ENCODE peak calls at places on chromosomes 7 and 10, in ten cellular contexts. One of them, this sample, is unnamed.

GRCh38 chr10:5627486-5628044 is 38.8 kb downstream of the ASB13 start:
- DNase-seq in stimulated activated CD4-positive, alpha-beta T cell treated with anti-CD3 and anti-CD28 coated beads, Interleukin-1b, Interleukin-23, amount 100 ng/mL, for 1 hour: no peak
- DNase-seq in GM03348: no peak
- DNase-seq in left cardiac atrium: no peak
- DNase-seq in astrocyte of the hippocampus: no peak
- DNase-seq in caudate nucleus: no peak
- DNase-seq in glomerular endothelial cell: no peak
- DNase-seq in mucosa of descending colon: no peak
- DNase-seq in activated naive CD8-positive, alpha-beta T cell treated with anti-CD3 and anti-CD28 coated beads, Interleukin-2, amount 10 ng/mL, durations not matched to agents 7 days and 5 days: no peak
- DNase-seq in CD4-positive, CD25-positive, alpha-beta regulatory T cell: no peak
- DNase-seq in this sample: no peak

GRCh38 chr7:70238171-70238575 is 639.9 kb downstream of the AUTS2 start:
- DNase-seq in stimulated activated CD4-positive, alpha-beta T cell treated with anti-CD3 and anti-CD28 coated beads, Interleukin-1b, Interleukin-23, amount 100 ng/mL, for 1 hour: no peak
- DNase-seq in GM03348: no peak
- DNase-seq in left cardiac atrium: no peak
- DNase-seq in astrocyte of the hippocampus: peak; percentile 9
- DNase-seq in caudate nucleus: no peak
- DNase-seq in glomerular endothelial cell: no peak
- DNase-seq in mucosa of descending colon: no peak
- DNase-seq in activated naive CD8-positive, alpha-beta T cell treated with anti-CD3 and anti-CD28 coated beads, Interleukin-2, amount 10 ng/mL, durations not matched to agents 7 days and 5 days: no peak
- DNase-seq in CD4-positive, CD25-positive, alpha-beta regulatory T cell: no peak
- DNase-seq in this sample: no peak

GRCh38 chr10:132802694-132803320 is 16.9 kb upstream of the NKX6-2 start:
- DNase-seq in stimulated activated CD4-positive, alpha-beta T cell treated with anti-CD3 and anti-CD28 coated beads, Interleukin-1b, Interleukin-23, amount 100 ng/mL, for 1 hour: no peak
- DNase-seq in GM03348: no peak
- DNase-seq in left cardiac atrium: no peak
- DNase-seq in astrocyte of the hippocampus: no peak
- DNase-seq in caudate nucleus: no peak
- DNase-seq in glomerular endothelial cell: no peak
- DNase-seq in mucosa of descending colon: no peak
- DNase-seq in activated naive CD8-positive, alpha-beta T cell treated with anti-CD3 and anti-CD28 coated beads, Interleukin-2, amount 10 ng/mL, durations not matched to agents 7 days and 5 days: no peak
- DNase-seq in CD4-positive, CD25-positive, alpha-beta regulatory T cell: no peak
- DNase-seq in this sample: no peak

GRCh38 chr10:5509236-5509635 is 9.9 kb upstream of the CALML5 start:
- DNase-seq in stimulated activated CD4-positive, alpha-beta T cell treated with anti-CD3 and anti-CD28 coated beads, Interleukin-1b, Interleukin-23, amount 100 ng/mL, for 1 hour: no peak
- DNase-seq in GM03348: no peak
- DNase-seq in left cardiac atrium: no peak
- DNase-seq in astrocyte of the hippocampus: no peak
- DNase-seq in caudate nucleus: no peak
- DNase-seq in glomerular endothelial cell: no peak
- DNase-seq in mucosa of descending colon: no peak
- DNase-seq in activated naive CD8-positive, alpha-beta T cell treated with anti-CD3 and anti-CD28 coated beads, Interleukin-2, amount 10 ng/mL, durations not matched to agents 7 days and 5 days: no peak
- DNase-seq in CD4-positive, CD25-positive, alpha-beta regulatory T cell: no peak
- DNase-seq in this sample: no peak

GRCh38 chr7:97845622-97846203 is 26.5 kb downstream of the ASNS start:
- DNase-seq in stimulated activated CD4-positive, alpha-beta T cell treated with anti-CD3 and anti-CD28 coated beads, Interleukin-1b, Interleukin-23, amount 100 ng/mL, for 1 hour: no peak
- DNase-seq in GM03348: peak; percentile 24
- DNase-seq in left cardiac atrium: no peak
- DNase-seq in astrocyte of the hippocampus: peak; percentile 43
- DNase-seq in caudate nucleus: no peak
- DNase-seq in glomerular endothelial cell: peak; percentile 5
- DNase-seq in mucosa of descending colon: peak; percentile 58
- DNase-seq in activated naive CD8-positive, alpha-beta T cell treated with anti-CD3 and anti-CD28 coated beads, Interleukin-2, amount 10 ng/mL, durations not matched to agents 7 days and 5 days: no peak
- DNase-seq in CD4-positive, CD25-positive, alpha-beta regulatory T cell: peak; percentile 41
- DNase-seq in this sample: peak; percentile 15

GRCh38 chr7:108014747-108015682 is 12.1 kb upstream of the LAMB1 start:
- DNase-seq in stimulated activated CD4-positive, alpha-beta T cell treated with anti-CD3 and anti-CD28 coated beads, Interleukin-1b, Interleukin-23, amount 100 ng/mL, for 1 hour: no peak
- DNase-seq in GM03348: peak; percentile 28
- DNase-seq in left cardiac atrium: no peak
- DNase-seq in astrocyte of the hippocampus: peak; percentile 81
- DNase-seq in caudate nucleus: no peak
- DNase-seq in glomerular endothelial cell: peak; percentile 91
- DNase-seq in mucosa of descending colon: no peak
- DNase-seq in activated naive CD8-positive, alpha-beta T cell treated with anti-CD3 and anti-CD28 coated beads, Interleukin-2, amount 10 ng/mL, durations not matched to agents 7 days and 5 days: no peak
- DNase-seq in CD4-positive, CD25-positive, alpha-beta regulatory T cell: no peak
- DNase-seq in this sample: no peak

GRCh38 chr7:105014725-105015630 is 973 bp downstream of the KMT2E start:
- DNase-seq in stimulated activated CD4-positive, alpha-beta T cell treated with anti-CD3 and anti-CD28 coated beads, Interleukin-1b, Interleukin-23, amount 100 ng/mL, for 1 hour: peak; percentile 18
- DNase-seq in GM03348: peak; percentile 63
- DNase-seq in left cardiac atrium: peak; percentile 48
- DNase-seq in astrocyte of the hippocampus: peak; percentile 63
- DNase-seq in caudate nucleus: peak; percentile 71
- DNase-seq in glomerular endothelial cell: no peak
- DNase-seq in mucosa of descending colon: peak; percentile 80
- DNase-seq in activated naive CD8-positive, alpha-beta T cell treated with anti-CD3 and anti-CD28 coated beads, Interleukin-2, amount 10 ng/mL, durations not matched to agents 7 days and 5 days: peak; percentile 57
- DNase-seq in CD4-positive, CD25-positive, alpha-beta regulatory T cell: peak; percentile 79
- DNase-seq in this sample: peak; percentile 67

GRCh38 chr10:132676193-132676891 is 109.6 kb downstream of the NKX6-2 start:
- DNase-seq in stimulated activated CD4-positive, alpha-beta T cell treated with anti-CD3 and anti-CD28 coated beads, Interleukin-1b, Interleukin-23, amount 100 ng/mL, for 1 hour: no peak
- DNase-seq in GM03348: no peak
- DNase-seq in left cardiac atrium: peak; percentile 6
- DNase-seq in astrocyte of the hippocampus: no peak
- DNase-seq in caudate nucleus: no peak
- DNase-seq in glomerular endothelial cell: no peak
- DNase-seq in mucosa of descending colon: no peak
- DNase-seq in activated naive CD8-positive, alpha-beta T cell treated with anti-CD3 and anti-CD28 coated beads, Interleukin-2, amount 10 ng/mL, durations not matched to agents 7 days and 5 days: peak; percentile 10
- DNase-seq in CD4-positive, CD25-positive, alpha-beta regulatory T cell: no peak
- DNase-seq in this sample: no peak

GRCh38 chr10:79093658-79094411 is 25.1 kb downstream of the ZMIZ1 start:
- DNase-seq in stimulated activated CD4-positive, alpha-beta T cell treated with anti-CD3 and anti-CD28 coated beads, Interleukin-1b, Interleukin-23, amount 100 ng/mL, for 1 hour: no peak
- DNase-seq in GM03348: no peak
- DNase-seq in left cardiac atrium: peak; percentile 69
- DNase-seq in astrocyte of the hippocampus: peak; percentile 70
- DNase-seq in caudate nucleus: no peak
- DNase-seq in glomerular endothelial cell: no peak
- DNase-seq in mucosa of descending colon: peak; percentile 92
- DNase-seq in activated naive CD8-positive, alpha-beta T cell treated with anti-CD3 and anti-CD28 coated beads, Interleukin-2, amount 10 ng/mL, durations not matched to agents 7 days and 5 days: no peak
- DNase-seq in CD4-positive, CD25-positive, alpha-beta regulatory T cell: no peak
- DNase-seq in this sample: peak; percentile 16

GRCh38 chr10:95236068-95236903 is 42.2 kb downstream of the ACSM6 start:
- DNase-seq in stimulated activated CD4-positive, alpha-beta T cell treated with anti-CD3 and anti-CD28 coated beads, Interleukin-1b, Interleukin-23, amount 100 ng/mL, for 1 hour: no peak
- DNase-seq in GM03348: peak; percentile 54
- DNase-seq in left cardiac atrium: no peak
- DNase-seq in astrocyte of the hippocampus: peak; percentile 68
- DNase-seq in caudate nucleus: no peak
- DNase-seq in glomerular endothelial cell: no peak
- DNase-seq in mucosa of descending colon: no peak
- DNase-seq in activated naive CD8-positive, alpha-beta T cell treated with anti-CD3 and anti-CD28 coated beads, Interleukin-2, amount 10 ng/mL, durations not matched to agents 7 days and 5 days: no peak
- DNase-seq in CD4-positive, CD25-positive, alpha-beta regulatory T cell: peak; percentile 60
- DNase-seq in this sample: no peak

GRCh38 chr10:83764681-83765080 is 374.6 kb upstream of the GHITM start:
- DNase-seq in stimulated activated CD4-positive, alpha-beta T cell treated with anti-CD3 and anti-CD28 coated beads, Interleukin-1b, Interleukin-23, amount 100 ng/mL, for 1 hour: no peak
- DNase-seq in GM03348: no peak
- DNase-seq in left cardiac atrium: no peak
- DNase-seq in astrocyte of the hippocampus: peak; percentile 77
- DNase-seq in caudate nucleus: no peak
- DNase-seq in glomerular endothelial cell: no peak
- DNase-seq in mucosa of descending colon: no peak
- DNase-seq in activated naive CD8-positive, alpha-beta T cell treated with anti-CD3 and anti-CD28 coated beads, Interleukin-2, amount 10 ng/mL, durations not matched to agents 7 days and 5 days: no peak
- DNase-seq in CD4-positive, CD25-positive, alpha-beta regulatory T cell: no peak
- DNase-seq in this sample: no peak

GRCh38 chr10:4941540-4942330 is 21.5 kb upstream of the AKR1C1 start:
- DNase-seq in stimulated activated CD4-positive, alpha-beta T cell treated with anti-CD3 and anti-CD28 coated beads, Interleukin-1b, Interleukin-23, amount 100 ng/mL, for 1 hour: no peak
- DNase-seq in GM03348: no peak
- DNase-seq in left cardiac atrium: no peak
- DNase-seq in astrocyte of the hippocampus: no peak
- DNase-seq in caudate nucleus: no peak
- DNase-seq in glomerular endothelial cell: peak; percentile 10
- DNase-seq in mucosa of descending colon: no peak
- DNase-seq in activated naive CD8-positive, alpha-beta T cell treated with anti-CD3 and anti-CD28 coated beads, Interleukin-2, amount 10 ng/mL, durations not matched to agents 7 days and 5 days: no peak
- DNase-seq in CD4-positive, CD25-positive, alpha-beta regulatory T cell: no peak
- DNase-seq in this sample: no peak

GRCh38 chr10:2881720-2882459 is 185.5 kb upstream of the PFKP start:
- DNase-seq in stimulated activated CD4-positive, alpha-beta T cell treated with anti-CD3 and anti-CD28 coated beads, Interleukin-1b, Interleukin-23, amount 100 ng/mL, for 1 hour: no peak
- DNase-seq in GM03348: no peak
- DNase-seq in left cardiac atrium: no peak
- DNase-seq in astrocyte of the hippocampus: no peak
- DNase-seq in caudate nucleus: no peak
- DNase-seq in glomerular endothelial cell: no peak
- DNase-seq in mucosa of descending colon: no peak
- DNase-seq in activated naive CD8-positive, alpha-beta T cell treated with anti-CD3 and anti-CD28 coated beads, Interleukin-2, amount 10 ng/mL, durations not matched to agents 7 days and 5 days: no peak
- DNase-seq in CD4-positive, CD25-positive, alpha-beta regulatory T cell: no peak
- DNase-seq in this sample: no peak

GRCh38 chr10:79111427-79111826 is 42.7 kb downstream of the ZMIZ1 start:
- DNase-seq in stimulated activated CD4-positive, alpha-beta T cell treated with anti-CD3 and anti-CD28 coated beads, Interleukin-1b, Interleukin-23, amount 100 ng/mL, for 1 hour: no peak
- DNase-seq in GM03348: no peak
- DNase-seq in left cardiac atrium: no peak
- DNase-seq in astrocyte of the hippocampus: peak; percentile 82
- DNase-seq in caudate nucleus: no peak
- DNase-seq in glomerular endothelial cell: no peak
- DNase-seq in mucosa of descending colon: no peak
- DNase-seq in activated naive CD8-positive, alpha-beta T cell treated with anti-CD3 and anti-CD28 coated beads, Interleukin-2, amount 10 ng/mL, durations not matched to agents 7 days and 5 days: no peak
- DNase-seq in CD4-positive, CD25-positive, alpha-beta regulatory T cell: no peak
- DNase-seq in this sample: no peak

GRCh38 chr7:1845536-1846311 is 175.6 kb downstream of the ELFN1 start:
- DNase-seq in stimulated activated CD4-positive, alpha-beta T cell treated with anti-CD3 and anti-CD28 coated beads, Interleukin-1b, Interleukin-23, amount 100 ng/mL, for 1 hour: no peak
- DNase-seq in GM03348: no peak
- DNase-seq in left cardiac atrium: peak; percentile 13
- DNase-seq in astrocyte of the hippocampus: no peak
- DNase-seq in caudate nucleus: no peak
- DNase-seq in glomerular endothelial cell: no peak
- DNase-seq in mucosa of descending colon: no peak
- DNase-seq in activated naive CD8-positive, alpha-beta T cell treated with anti-CD3 and anti-CD28 coated beads, Interleukin-2, amount 10 ng/mL, durations not matched to agents 7 days and 5 days: peak; percentile 18
- DNase-seq in CD4-positive, CD25-positive, alpha-beta regulatory T cell: no peak
- DNase-seq in this sample: no peak

GRCh38 chr7:135290594-135290993 is 57.0 kb downstream of the STRA8 start:
- DNase-seq in stimulated activated CD4-positive, alpha-beta T cell treated with anti-CD3 and anti-CD28 coated beads, Interleukin-1b, Interleukin-23, amount 100 ng/mL, for 1 hour: no peak
- DNase-seq in GM03348: no peak
- DNase-seq in left cardiac atrium: no peak
- DNase-seq in astrocyte of the hippocampus: no peak
- DNase-seq in caudate nucleus: no peak
- DNase-seq in glomerular endothelial cell: no peak
- DNase-seq in mucosa of descending colon: no peak
- DNase-seq in activated naive CD8-positive, alpha-beta T cell treated with anti-CD3 and anti-CD28 coated beads, Interleukin-2, amount 10 ng/mL, durations not matched to agents 7 days and 5 days: no peak
- DNase-seq in CD4-positive, CD25-positive, alpha-beta regulatory T cell: no peak
- DNase-seq in this sample: no peak

GRCh38 chr7:1523208-1523607 is 7.3 kb upstream of the MAFK start:
- DNase-seq in stimulated activated CD4-positive, alpha-beta T cell treated with anti-CD3 and anti-CD28 coated beads, Interleukin-1b, Interleukin-23, amount 100 ng/mL, for 1 hour: no peak
- DNase-seq in GM03348: no peak
- DNase-seq in left cardiac atrium: no peak
- DNase-seq in astrocyte of the hippocampus: no peak
- DNase-seq in caudate nucleus: no peak
- DNase-seq in glomerular endothelial cell: no peak
- DNase-seq in mucosa of descending colon: peak; percentile 84
- DNase-seq in activated naive CD8-positive, alpha-beta T cell treated with anti-CD3 and anti-CD28 coated beads, Interleukin-2, amount 10 ng/mL, durations not matched to agents 7 days and 5 days: no peak
- DNase-seq in CD4-positive, CD25-positive, alpha-beta regulatory T cell: no peak
- DNase-seq in this sample: no peak

GRCh38 chr7:16092711-16093110 is 328.6 kb downstream of the CRPPA start:
- DNase-seq in stimulated activated CD4-positive, alpha-beta T cell treated with anti-CD3 and anti-CD28 coated beads, Interleukin-1b, Interleukin-23, amount 100 ng/mL, for 1 hour: no peak
- DNase-seq in GM03348: no peak
- DNase-seq in left cardiac atrium: no peak
- DNase-seq in astrocyte of the hippocampus: no peak
- DNase-seq in caudate nucleus: no peak
- DNase-seq in glomerular endothelial cell: no peak
- DNase-seq in mucosa of descending colon: no peak
- DNase-seq in activated naive CD8-positive, alpha-beta T cell treated with anti-CD3 and anti-CD28 coated beads, Interleukin-2, amount 10 ng/mL, durations not matched to agents 7 days and 5 days: no peak
- DNase-seq in CD4-positive, CD25-positive, alpha-beta regulatory T cell: no peak
- DNase-seq in this sample: no peak

GRCh38 chr10:33498354-33498753 is 163.9 kb upstream of the NRP1 start:
- DNase-seq in stimulated activated CD4-positive, alpha-beta T cell treated with anti-CD3 and anti-CD28 coated beads, Interleukin-1b, Interleukin-23, amount 100 ng/mL, for 1 hour: no peak
- DNase-seq in GM03348: no peak
- DNase-seq in left cardiac atrium: no peak
- DNase-seq in astrocyte of the hippocampus: no peak
- DNase-seq in caudate nucleus: no peak
- DNase-seq in glomerular endothelial cell: no peak
- DNase-seq in mucosa of descending colon: no peak
- DNase-seq in activated naive CD8-positive, alpha-beta T cell treated with anti-CD3 and anti-CD28 coated beads, Interleukin-2, amount 10 ng/mL, durations not matched to agents 7 days and 5 days: no peak
- DNase-seq in CD4-positive, CD25-positive, alpha-beta regulatory T cell: no peak
- DNase-seq in this sample: no peak

GRCh38 chr7:4015996-4016395 is 666.1 kb upstream of the FOXK1 start:
- DNase-seq in stimulated activated CD4-positive, alpha-beta T cell treated with anti-CD3 and anti-CD28 coated beads, Interleukin-1b, Interleukin-23, amount 100 ng/mL, for 1 hour: no peak
- DNase-seq in GM03348: no peak
- DNase-seq in left cardiac atrium: no peak
- DNase-seq in astrocyte of the hippocampus: no peak
- DNase-seq in caudate nucleus: no peak
- DNase-seq in glomerular endothelial cell: no peak
- DNase-seq in mucosa of descending colon: no peak
- DNase-seq in activated naive CD8-positive, alpha-beta T cell treated with anti-CD3 and anti-CD28 coated beads, Interleukin-2, amount 10 ng/mL, durations not matched to agents 7 days and 5 days: no peak
- DNase-seq in CD4-positive, CD25-positive, alpha-beta regulatory T cell: no peak
- DNase-seq in this sample: no peak

GRCh38 chr10:2681911-2682310 is 385.4 kb upstream of the PFKP start:
- DNase-seq in stimulated activated CD4-positive, alpha-beta T cell treated with anti-CD3 and anti-CD28 coated beads, Interleukin-1b, Interleukin-23, amount 100 ng/mL, for 1 hour: no peak
- DNase-seq in GM03348: no peak
- DNase-seq in left cardiac atrium: no peak
- DNase-seq in astrocyte of the hippocampus: peak; percentile 2
- DNase-seq in caudate nucleus: no peak
- DNase-seq in glomerular endothelial cell: no peak
- DNase-seq in mucosa of descending colon: no peak
- DNase-seq in activated naive CD8-positive, alpha-beta T cell treated with anti-CD3 and anti-CD28 coated beads, Interleukin-2, amount 10 ng/mL, durations not matched to agents 7 days and 5 days: no peak
- DNase-seq in CD4-positive, CD25-positive, alpha-beta regulatory T cell: no peak
- DNase-seq in this sample: no peak

GRCh38 chr10:76329891-76330575 is 898.6 kb downstream of the LRMDA start:
- DNase-seq in stimulated activated CD4-positive, alpha-beta T cell treated with anti-CD3 and anti-CD28 coated beads, Interleukin-1b, Interleukin-23, amount 100 ng/mL, for 1 hour: no peak
- DNase-seq in GM03348: peak; percentile 42
- DNase-seq in left cardiac atrium: no peak
- DNase-seq in astrocyte of the hippocampus: peak; percentile 34
- DNase-seq in caudate nucleus: no peak
- DNase-seq in glomerular endothelial cell: no peak
- DNase-seq in mucosa of descending colon: no peak
- DNase-seq in activated naive CD8-positive, alpha-beta T cell treated with anti-CD3 and anti-CD28 coated beads, Interleukin-2, amount 10 ng/mL, durations not matched to agents 7 days and 5 days: no peak
- DNase-seq in CD4-positive, CD25-positive, alpha-beta regulatory T cell: no peak
- DNase-seq in this sample: no peak

GRCh38 chr10:77770081-77770867 is 132.7 kb upstream of the KCNMA1 start:
- DNase-seq in stimulated activated CD4-positive, alpha-beta T cell treated with anti-CD3 and anti-CD28 coated beads, Interleukin-1b, Interleukin-23, amount 100 ng/mL, for 1 hour: no peak
- DNase-seq in GM03348: no peak
- DNase-seq in left cardiac atrium: no peak
- DNase-seq in astrocyte of the hippocampus: no peak
- DNase-seq in caudate nucleus: no peak
- DNase-seq in glomerular endothelial cell: no peak
- DNase-seq in mucosa of descending colon: no peak
- DNase-seq in activated naive CD8-positive, alpha-beta T cell treated with anti-CD3 and anti-CD28 coated beads, Interleukin-2, amount 10 ng/mL, durations not matched to agents 7 days and 5 days: no peak
- DNase-seq in CD4-positive, CD25-positive, alpha-beta regulatory T cell: no peak
- DNase-seq in this sample: no peak

GRCh38 chr10:32477499-32477898 is 31.6 kb downstream of the CCDC7 start:
- DNase-seq in stimulated activated CD4-positive, alpha-beta T cell treated with anti-CD3 and anti-CD28 coated beads, Interleukin-1b, Interleukin-23, amount 100 ng/mL, for 1 hour: no peak
- DNase-seq in GM03348: no peak
- DNase-seq in left cardiac atrium: no peak
- DNase-seq in astrocyte of the hippocampus: no peak
- DNase-seq in caudate nucleus: no peak
- DNase-seq in glomerular endothelial cell: no peak
- DNase-seq in mucosa of descending colon: no peak
- DNase-seq in activated naive CD8-positive, alpha-beta T cell treated with anti-CD3 and anti-CD28 coated beads, Interleukin-2, amount 10 ng/mL, durations not matched to agents 7 days and 5 days: no peak
- DNase-seq in CD4-positive, CD25-positive, alpha-beta regulatory T cell: no peak
- DNase-seq in this sample: no peak

GRCh38 chr7:44258423-44258760 is 57.6 kb downstream of the YKT6 start:
- DNase-seq in stimulated activated CD4-positive, alpha-beta T cell treated with anti-CD3 and anti-CD28 coated beads, Interleukin-1b, Interleukin-23, amount 100 ng/mL, for 1 hour: no peak
- DNase-seq in GM03348: no peak
- DNase-seq in left cardiac atrium: no peak
- DNase-seq in astrocyte of the hippocampus: no peak
- DNase-seq in caudate nucleus: no peak
- DNase-seq in glomerular endothelial cell: no peak
- DNase-seq in mucosa of descending colon: no peak
- DNase-seq in activated naive CD8-positive, alpha-beta T cell treated with anti-CD3 and anti-CD28 coated beads, Interleukin-2, amount 10 ng/mL, durations not matched to agents 7 days and 5 days: peak; percentile 44
- DNase-seq in CD4-positive, CD25-positive, alpha-beta regulatory T cell: no peak
- DNase-seq in this sample: no peak

GRCh38 chr10:132538031-132538789 is 623 bp downstream of the INPP5A start:
- DNase-seq in stimulated activated CD4-positive, alpha-beta T cell treated with anti-CD3 and anti-CD28 coated beads, Interleukin-1b, Interleukin-23, amount 100 ng/mL, for 1 hour: no peak
- DNase-seq in GM03348: no peak
- DNase-seq in left cardiac atrium: peak; percentile 36
- DNase-seq in astrocyte of the hippocampus: peak; percentile 38
- DNase-seq in caudate nucleus: no peak
- DNase-seq in glomerular endothelial cell: no peak
- DNase-seq in mucosa of descending colon: peak; percentile 40
- DNase-seq in activated naive CD8-positive, alpha-beta T cell treated with anti-CD3 and anti-CD28 coated beads, Interleukin-2, amount 10 ng/mL, durations not matched to agents 7 days and 5 days: no peak
- DNase-seq in CD4-positive, CD25-positive, alpha-beta regulatory T cell: peak; percentile 37
- DNase-seq in this sample: no peak

GRCh38 chr7:105639677-105640493 is 58.6 kb upstream of the EFCAB10 start:
- DNase-seq in stimulated activated CD4-positive, alpha-beta T cell treated with anti-CD3 and anti-CD28 coated beads, Interleukin-1b, Interleukin-23, amount 100 ng/mL, for 1 hour: no peak
- DNase-seq in GM03348: no peak
- DNase-seq in left cardiac atrium: no peak
- DNase-seq in astrocyte of the hippocampus: no peak
- DNase-seq in caudate nucleus: no peak
- DNase-seq in glomerular endothelial cell: no peak
- DNase-seq in mucosa of descending colon: no peak
- DNase-seq in activated naive CD8-positive, alpha-beta T cell treated with anti-CD3 and anti-CD28 coated beads, Interleukin-2, amount 10 ng/mL, durations not matched to agents 7 days and 5 days: no peak
- DNase-seq in CD4-positive, CD25-positive, alpha-beta regulatory T cell: no peak
- DNase-seq in this sample: no peak

GRCh38 chr7:69871213-69871885 is 273.1 kb downstream of the AUTS2 start:
- DNase-seq in stimulated activated CD4-positive, alpha-beta T cell treated with anti-CD3 and anti-CD28 coated beads, Interleukin-1b, Interleukin-23, amount 100 ng/mL, for 1 hour: no peak
- DNase-seq in GM03348: peak; percentile 56
- DNase-seq in left cardiac atrium: no peak
- DNase-seq in astrocyte of the hippocampus: peak; percentile 50
- DNase-seq in caudate nucleus: no peak
- DNase-seq in glomerular endothelial cell: no peak
- DNase-seq in mucosa of descending colon: no peak
- DNase-seq in activated naive CD8-positive, alpha-beta T cell treated with anti-CD3 and anti-CD28 coated beads, Interleukin-2, amount 10 ng/mL, durations not matched to agents 7 days and 5 days: no peak
- DNase-seq in CD4-positive, CD25-positive, alpha-beta regulatory T cell: no peak
- DNase-seq in this sample: no peak

This sample was measured in putamen.